ENCODE peak calls at places on chromosomes 7 and 10, in six cellular contexts. L, Z, J, M, S and F are unnamed samples.

GRCh38 chr7:71682841-71683341 is 550.9 kb downstream of the GALNT17 start:
- DNase-seq in M (no peak), L (no peak), Z (no peak), S (no peak), J (no peak), F (no peak)

GRCh38 chr10:25786899-25787298 is 147.1 kb upstream of the MYO3A start:
- DNase-seq in M (no peak), S (no peak), L (no peak), Z (no peak), J (no peak), F (no peak)

GRCh38 chr7:105932835-105933477 is 30.1 kb upstream of the CDHR3 start:
- DNase-seq in J (peak), M (peak), Z (peak), L (peak), S (peak), F (peak)

GRCh38 chr7:82945480-82945879 is 217.2 kb downstream of the PCLO start:
- DNase-seq in Z (no peak), M (no peak), L (no peak), J (no peak), S (no peak), F (no peak)

GRCh38 chr10:89553064-89553734 is 17.8 kb upstream of the SLC16A12 start:
- DNase-seq in L (peak), M (no peak), J (peak), S (peak), Z (peak), F (peak)

GRCh38 chr7:84705701-84706100 is 481.2 kb downstream of the SEMA3D start:
- DNase-seq in M (no peak), Z (no peak), S (no peak), J (no peak), L (no peak), F (no peak)

GRCh38 chr10:122157451-122157850 is 113.6 kb upstream of the BTBD16 start:
- DNase-seq in L (no peak), M (no peak), J (no peak), Z (peak), S (no peak), F (no peak)

GRCh38 chr7:37405603-37406122 is 43.0 kb downstream of the ELMO1 start:
- DNase-seq in J (no peak), Z (no peak), M (peak), S (no peak), L (no peak), F (no peak)

GRCh38 chr7:545470-545869 is 25.8 kb upstream of the PDGFA start:
- DNase-seq in S (no peak), L (no peak), Z (no peak), J (no peak), M (no peak), F (no peak)

GRCh38 chr7:33627741-33628140 is 277.6 kb upstream of the BMPER start:
- DNase-seq in S (no peak), Z (no peak), M (no peak), J (no peak), L (no peak), F (peak)

GRCh38 chr10:3887885-3888476 is 103.0 kb upstream of the KLF6 start:
- DNase-seq in J (peak), M (peak), S (peak), L (peak), Z (peak), F (peak)

GRCh38 chr7:1641173-1641572 is 28.9 kb upstream of the ELFN1 start:
- DNase-seq in Z (no peak), S (no peak), L (no peak), M (no peak), J (no peak), F (no peak)

GRCh38 chr7:37918526-37918925 is 1.9 kb upstream of the SFRP4 start:
- DNase-seq in Z (no peak), J (no peak), M (no peak), L (no peak), S (no peak), F (no peak)

GRCh38 chr7:144826248-144826647 is 9.6 kb downstream of the TPK1 start:
- DNase-seq in L (peak), M (no peak), J (no peak), Z (no peak), S (peak), F (peak)

GRCh38 chr7:18961997-18962396 is 155.4 kb downstream of the TWIST1 start:
- DNase-seq in J (no peak), Z (peak), L (peak), S (peak), M (no peak), F (peak)

GRCh38 chr7:74483402-74484336 is 30.0 kb downstream of the GTF2IRD1 start:
- DNase-seq in M (no peak), L (peak), J (peak), Z (peak), S (peak), F (peak)

GRCh38 chr10:62095341-62096071 is 173.1 kb downstream of the RTKN2 start:
- DNase-seq in Z (peak), S (peak), M (no peak), J (no peak), L (peak), F (peak)

GRCh38 chr10:127418536-127419168 is 130.5 kb upstream of the NPS start:
- DNase-seq in L (no peak), M (no peak), S (no peak), J (no peak), Z (no peak), F (no peak)

GRCh38 chr7:134618756-134619530 is 27.7 kb upstream of the BPGM start:
- DNase-seq in L (peak), J (no peak), S (peak), Z (peak), M (no peak), F (peak)

GRCh38 chr10:86346169-86346793 is 20.3 kb downstream of the GRID1 start:
- DNase-seq in Z (no peak), L (no peak), M (no peak), S (no peak), J (no peak), F (no peak)

DNA sequence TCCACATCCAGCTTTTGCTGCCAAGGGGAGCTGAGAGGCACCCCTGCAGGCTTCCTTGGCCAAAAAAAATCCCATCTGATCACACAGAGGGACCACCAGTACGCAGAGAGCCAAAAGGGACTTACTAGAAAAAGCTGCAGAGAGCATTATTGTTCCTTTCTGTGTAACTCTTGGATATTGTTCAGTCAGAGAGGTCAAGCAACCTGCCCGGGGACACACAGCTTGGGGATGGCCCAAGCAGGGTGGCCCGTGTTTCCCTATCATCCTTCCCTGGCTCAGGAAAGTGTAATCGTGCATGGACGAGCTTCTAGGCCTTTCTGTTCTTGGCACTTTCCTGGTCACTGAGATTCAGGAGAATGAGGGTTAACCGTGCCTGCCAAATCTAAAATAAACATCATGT is 84.1 kb upstream of the SH2B2 start:
- DNase-seq in S (no peak), J (no peak), M (no peak), Z (no peak), L (no peak), F (no peak)
- TF ChIP-seq CTCF in S (no peak), J (no peak), M (no peak), Z (no peak), L (no peak), F (no peak)

GRCh38 chr7:63080406-63080805 is 918.2 kb upstream of the ZNF722 start:
- DNase-seq in J (no peak), S (no peak), L (no peak), M (no peak), Z (no peak), F (no peak)

GRCh38 chr7:63077841-63078240 is 920.8 kb upstream of the ZNF722 start:
- DNase-seq in J (no peak), S (no peak), Z (no peak), M (no peak), L (no peak), F (no peak)

GRCh38 chr7:63080831-63081230 is 917.8 kb upstream of the ZNF722 start:
- DNase-seq in S (no peak), J (no peak), Z (no peak), L (no peak), M (no peak), F (no peak)
- H3K4me3 ChIP-seq in S (no peak), J (no peak), Z (no peak), L (no peak), M (no peak), F (no peak)

DNA sequence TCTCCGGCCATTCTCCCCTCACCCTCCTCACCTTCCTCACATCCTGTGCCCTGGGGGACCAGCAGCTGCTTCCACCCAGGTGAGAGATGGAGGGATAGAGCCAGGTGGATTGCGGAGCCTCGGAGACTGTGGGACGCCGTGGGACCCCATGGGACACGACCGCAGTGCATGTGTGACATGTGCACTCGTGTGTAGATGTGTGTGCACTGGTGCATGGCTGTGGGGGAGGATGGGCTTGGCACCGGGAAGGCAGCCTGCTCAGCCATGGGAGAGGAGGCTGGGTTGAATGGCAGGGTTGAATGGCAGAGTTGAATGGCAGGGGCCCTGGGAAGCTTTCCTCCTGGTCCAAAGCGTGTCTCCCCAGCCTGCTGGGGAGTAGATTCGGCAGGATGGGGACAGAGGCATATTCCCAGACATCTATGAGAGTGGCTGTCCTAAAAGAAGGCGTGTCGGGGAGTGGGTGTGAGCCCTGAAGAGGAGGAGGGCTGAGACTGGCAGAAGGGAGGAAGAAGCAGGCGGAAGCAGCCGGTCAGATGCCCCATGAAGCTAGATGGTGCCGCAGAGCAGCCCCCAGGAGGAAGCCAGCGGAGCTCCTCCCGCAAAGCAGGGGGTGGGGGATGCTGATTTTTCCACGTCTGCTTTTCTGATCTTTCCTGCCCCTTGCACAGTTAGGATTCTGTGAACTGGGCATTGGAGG is 815 bp downstream of the GIMAP8 start:
- DNase-seq in Z (no peak), M (peak), L (no peak), S (no peak), J (no peak), F (no peak)
- TF ChIP-seq CTCF in Z (no peak), M (no peak), L (no peak), S (no peak), J (no peak), F (no peak)

DNA sequence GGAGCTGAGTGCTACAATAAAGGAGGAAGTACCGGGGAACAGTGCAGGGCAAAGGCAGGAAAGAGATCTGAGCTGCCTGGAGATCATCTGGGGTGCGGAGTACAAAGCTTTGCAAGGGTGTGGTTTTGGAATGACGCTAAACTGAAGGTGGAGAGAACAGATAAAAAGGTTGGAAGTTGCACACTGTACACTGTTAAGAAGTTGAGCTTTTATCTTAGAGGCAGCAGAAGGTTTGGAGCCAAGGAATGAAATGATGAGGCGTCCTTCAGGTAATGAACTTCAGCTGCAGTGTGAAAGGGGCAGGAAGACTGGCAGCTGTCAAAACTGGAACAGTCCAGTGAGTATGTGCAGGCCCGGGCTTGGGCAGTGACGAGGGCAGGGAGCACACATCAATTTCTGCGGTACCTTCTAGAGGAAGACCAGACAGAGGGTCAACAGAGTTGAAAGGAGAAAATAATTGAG is 7.2 kb upstream of the ANKRD61 start:
- DNase-seq in Z (no peak), J (no peak), L (no peak), S (no peak), M (no peak), F (no peak)
- H3K4me3 ChIP-seq in Z (no peak), J (no peak), L (no peak), S (no peak), M (no peak), F (no peak)

DNA sequence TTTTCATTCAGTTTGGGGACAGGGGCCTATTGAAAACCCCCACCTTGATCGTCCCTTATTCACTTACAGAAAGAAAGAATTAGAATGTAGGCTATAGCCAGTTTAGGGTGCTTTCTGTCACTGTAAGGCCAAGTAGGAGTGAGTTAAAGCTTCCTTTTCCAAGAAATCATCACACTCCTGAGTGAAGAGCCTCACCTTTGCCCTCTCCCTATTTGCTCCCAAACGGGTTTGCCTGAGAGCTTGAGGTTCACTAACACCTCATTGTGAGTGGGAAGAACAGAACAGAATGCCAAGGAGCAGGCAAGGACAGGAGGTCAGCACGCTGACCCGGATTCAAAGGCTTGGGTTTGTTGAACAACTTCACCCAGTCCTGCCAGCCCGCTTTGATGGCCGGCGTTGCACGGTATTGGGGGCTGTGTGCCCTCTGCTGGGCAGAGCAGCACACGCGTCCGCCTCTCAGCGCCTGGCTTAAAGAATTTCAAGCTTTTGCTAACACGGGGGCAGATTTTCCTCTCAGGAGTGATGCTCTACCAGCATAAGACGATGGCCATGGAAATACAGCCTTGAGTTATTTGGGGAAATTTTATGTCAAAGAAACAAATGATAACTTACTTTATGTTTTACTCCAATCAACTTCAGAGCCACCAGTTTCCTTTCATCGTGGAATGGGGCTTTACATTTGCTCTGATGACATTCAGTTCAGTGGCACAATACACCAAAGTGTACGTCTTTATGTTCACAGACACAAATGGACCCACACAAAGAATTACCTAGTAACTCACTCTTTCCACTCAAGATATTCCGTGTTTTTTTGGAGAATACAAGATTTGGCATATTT is 470.0 kb downstream of the SUGCT start:
- DNase-seq in S (peak), Z (peak), M (peak), J (no peak), L (peak), F (peak)
- TF ChIP-seq CTCF in S (peak), Z (peak), M (peak), J (peak), L (peak), F (peak)